ENCODE peak calls at places on chromosomes 13 and 19, in six cellular contexts. A, Q, H, B, P and R are unnamed samples.
A peak's percentile ranks its signal among the peaks of the same experiment; 100 is the strongest.

GRCh38 chr19:13506550-13506878 is 235 bp upstream of the CACNA1A start:
- DNase-seq in A (no peak), B (no peak), Q (no peak), P (no peak), H (no peak), R (no peak)

GRCh38 chr19:41861846-41862245 is 1.8 kb downstream of the RPS19 start:
- DNase-seq in P (no peak), H (no peak), A (no peak), Q (no peak), B (no peak), R (no peak)

GRCh38 chr13:109330941-109331340 is 455.4 kb downstream of the IRS2 start:
- DNase-seq in P (no peak), H (no peak), Q (no peak), A (no peak), B (no peak), R (no peak)

GRCh38 chr19:18520848-18521691 is 800 bp downstream of the ELL start:
- DNase-seq in P (peak; percentile 50), Q (no peak), A (no peak), H (peak; percentile 41), B (no peak), R (no peak)

GRCh38 chr13:113552786-113553540 is 31.6 kb upstream of the TFDP1 start:
- DNase-seq in Q (no peak), B (no peak), H (no peak), A (no peak), P (no peak), R (no peak)

GRCh38 chr13:50208826-50209335 is 193.6 kb downstream of the KCNRG start:
- DNase-seq in B (peak; percentile 37), H (peak; percentile 48), P (peak; percentile 77), Q (peak; percentile 59), A (peak; percentile 28), R (no peak)

GRCh38 chr19:57613941-57614743 is at the start of gene ZNF134:
- DNase-seq in P (peak; percentile 92), A (peak; percentile 46), H (peak; percentile 93), B (peak; percentile 95), Q (peak; percentile 69), R (peak; percentile 75)

GRCh38 chr19:34481861-34482379 is 362 bp downstream of the WTIP start:
- DNase-seq in Q (no peak), A (no peak), P (no peak), H (peak; percentile 50), B (peak; percentile 57), R (no peak)

GRCh38 chr19:30665449-30665848 is 293.3 kb downstream of the ZNF536 start:
- DNase-seq in Q (no peak), H (no peak), B (no peak), A (no peak), P (no peak), R (no peak)

GRCh38 chr19:30664358-30665058 is 292.3 kb downstream of the ZNF536 start:
- DNase-seq in H (peak; percentile 63), A (no peak), Q (peak; percentile 32), B (no peak), P (no peak), R (peak; percentile 96)

GRCh38 chr19:30667227-30667626 is 295.0 kb downstream of the ZNF536 start:
- DNase-seq in A (no peak), Q (no peak), H (no peak), B (no peak), P (no peak), R (no peak)

GRCh38 chr19:30667746-30668145 is 295.6 kb downstream of the ZNF536 start:
- DNase-seq in Q (no peak), B (no peak), H (no peak), P (no peak), A (no peak), R (no peak)

DNA sequence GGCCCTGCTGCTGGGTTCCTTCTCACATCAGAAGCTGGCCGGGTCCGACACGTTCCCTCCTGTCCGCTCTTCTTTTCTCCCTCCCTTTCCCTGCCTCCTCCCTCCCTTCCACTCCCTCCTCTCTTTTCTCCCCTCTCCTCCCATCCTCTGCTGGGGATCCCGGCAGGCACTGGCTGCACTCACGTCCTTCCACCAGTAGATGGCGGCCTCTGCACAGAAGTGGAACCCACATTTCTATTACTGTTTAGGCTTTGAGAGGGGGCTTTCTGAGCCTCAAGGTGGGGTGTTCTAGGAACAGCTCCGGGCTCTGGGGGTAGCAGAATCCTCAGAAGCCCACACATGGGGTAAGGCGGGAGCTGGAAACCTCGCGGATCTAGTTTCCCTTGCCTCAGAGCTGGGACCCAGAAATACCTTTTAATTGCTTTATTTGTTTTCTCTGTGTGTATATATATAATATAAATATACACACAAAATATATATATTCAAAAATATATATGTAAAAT is 294.2 kb downstream of the ZNF536 start:
- DNase-seq in P (no peak), A (no peak), H (no peak), B (peak; percentile 66), Q (no peak), R (no peak)
- H3K4me3 ChIP-seq in P (no peak overlapping the region), A (no peak overlapping the region), H (no peak overlapping the region), B (no peak overlapping the region), Q (no peak overlapping the region), R (no peak overlapping the region)

GRCh38 chr19:50640368-50640767 is 687 bp upstream of the SYT3 start:
- DNase-seq in H (no peak), P (no peak), A (no peak), Q (no peak), B (no peak), R (no peak)
- TF ChIP-seq CTCF in H (no peak), P (no peak), A (no peak), Q (no peak), B (no peak), R (no peak)

DNA sequence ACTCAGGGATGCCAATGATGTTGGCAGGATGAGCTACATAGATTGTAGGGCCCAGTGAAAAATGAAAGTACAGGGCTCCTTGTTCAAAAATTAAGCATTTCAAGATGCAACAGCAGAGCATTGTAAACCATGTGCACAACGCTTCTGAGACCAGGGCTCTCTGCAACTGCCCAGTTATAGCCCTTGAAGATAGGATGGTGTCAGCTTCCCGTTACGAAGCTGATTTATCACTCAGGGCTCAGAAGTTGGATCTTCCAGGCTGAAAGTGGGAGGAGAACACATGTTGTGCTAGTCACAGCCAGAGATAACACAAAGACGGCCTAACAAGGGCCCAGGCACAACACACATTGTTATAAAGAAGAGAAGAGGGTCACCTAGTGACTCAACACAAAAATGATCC is 466.7 kb downstream of the TUBA3C start:
- DNase-seq in A (no peak), P (no peak), Q (no peak), B (no peak), H (no peak), R (no peak)
- H3K4me3 ChIP-seq in A (no peak overlapping the region), P (no peak overlapping the region), Q (no peak overlapping the region), B (no peak overlapping the region), H (no peak overlapping the region), R (no peak overlapping the region)

GRCh38 chr19:36014029-36014924 is at the start of gene ALKBH6:
- DNase-seq in H (peak; percentile 100), B (peak; percentile 100), A (peak; percentile 95), P (peak; percentile 100), Q (peak; percentile 92), R (peak; percentile 98)
- TF ChIP-seq CTCF in H (no peak), B (no peak), A (no peak), P (no peak), Q (no peak), R (peak; percentile 20)

GRCh38 chr19:35612224-35612558 is 344 bp upstream of the HAUS5 start:
- DNase-seq in Q (no peak), A (no peak), P (no peak), H (no peak), B (no peak), R (no peak)

GRCh38 chr19:35615036-35615435 is 2.5 kb downstream of the HAUS5 start:
- DNase-seq in B (no peak), P (no peak), H (no peak), Q (no peak), A (no peak), R (no peak)

GRCh38 chr19:35609881-35610353 is 2.6 kb upstream of the HAUS5 start:
- DNase-seq in H (no peak), B (no peak), Q (no peak), A (no peak), P (no peak), R (no peak)

GRCh38 chr19:35612559-35613321 is at the start of gene HAUS5:
- DNase-seq in Q (peak; percentile 55), H (peak; percentile 93), B (peak; percentile 99), P (peak; percentile 95), A (peak; percentile 19), R (peak; percentile 76)

DNA sequence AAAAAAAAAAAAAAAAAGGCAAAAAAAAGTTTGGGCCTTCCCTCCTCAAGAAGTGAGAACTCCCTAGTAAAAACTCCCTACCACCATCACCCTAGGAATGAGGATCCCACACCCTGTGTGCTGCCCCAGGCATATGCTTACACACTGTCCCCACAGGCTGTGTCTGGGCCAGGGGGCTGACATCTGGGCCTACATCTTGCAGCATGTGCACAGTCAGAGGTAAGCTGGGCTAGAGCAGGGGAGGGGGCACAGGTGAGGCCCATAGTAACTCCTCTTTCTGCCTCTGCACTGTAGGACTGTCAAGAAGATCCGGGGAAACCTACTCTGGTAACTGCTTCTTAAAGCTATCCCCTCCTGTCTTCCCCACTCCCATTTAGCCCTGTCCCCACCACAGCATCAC is 1.0 kb downstream of the HAUS5 start:
- DNase-seq in Q (no peak), P (no peak), H (no peak), B (no peak), A (no peak), R (no peak)
- H3K4me3 ChIP-seq in Q (no peak overlapping the region), P (no peak overlapping the region), H (no peak overlapping the region), B (no peak overlapping the region), A (no peak overlapping the region), R (peak overlapping the region; percentile 79)

GRCh38 chr13:66353664-66354063 is 876.5 kb downstream of the PCDH9 start:
- DNase-seq in H (no peak), A (no peak), P (no peak), B (no peak), Q (peak; percentile 35), R (peak; percentile 89)
- TF ChIP-seq CTCF in H (no peak), A (no peak), P (no peak), B (no peak), Q (peak; percentile 41), R (no peak)

GRCh38 chr13:27966641-27967202 is 2.4 kb downstream of the CDX2 start:
- DNase-seq in Q (no peak), A (no peak), P (no peak), B (no peak), H (no peak), R (no peak)
- H3K4me3 ChIP-seq in Q (no peak overlapping the region), A (no peak overlapping the region), P (no peak overlapping the region), B (no peak overlapping the region), H (no peak overlapping the region), R (no peak overlapping the region)

DNA sequence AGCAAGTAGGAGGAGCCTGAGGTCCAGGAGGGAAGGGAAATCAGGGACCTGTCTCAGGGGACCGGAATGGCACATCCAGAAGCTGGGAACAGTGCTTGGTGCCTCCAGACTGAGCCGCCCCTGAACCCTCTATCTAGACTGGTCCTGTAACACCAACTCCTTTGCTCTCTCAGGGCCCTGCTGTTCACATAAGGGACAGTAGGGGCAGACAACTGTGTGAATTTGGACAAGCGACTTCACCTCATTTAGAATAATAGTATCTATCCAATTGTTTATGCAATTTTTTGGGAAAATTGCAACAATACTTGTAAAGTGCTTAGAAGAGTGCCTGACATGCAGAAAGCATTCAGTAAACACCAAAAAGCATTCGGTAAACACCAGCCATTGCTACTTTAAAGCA is 14.0 kb downstream of the SYMPK start:
- DNase-seq in P (no peak), H (no peak), B (peak; percentile 69), A (no peak), Q (no peak), R (no peak)
- TF ChIP-seq CTCF in P (no peak), H (peak; percentile 13), B (no peak), A (peak; percentile 35), Q (peak; percentile 44), R (no peak)